ENCODE peak calls at places on chromosomes 11 and 22, in nine cellular contexts. Q is thoracic aorta, O is stomach, M is pancreas, Y is Peyer's patch, F is prostate gland, R is kidney, X is psoas muscle, L is colonic mucosa. N is an unnamed sample. For H3K4me1, the result is how much of the 10 kb centered on the place peaks cover.

GRCh38 chr11:17498058-17498457 is 21.4 kb upstream of the ABCC8 start:
- DNase-seq in X (no peak), M (peak), F (no peak), O (no peak), Y (no peak), R (peak), Q (no peak), L (peak), N (no peak)

GRCh38 chr22:30420401-30421178 is 5.0 kb upstream of the MTFP1 start:
- DNase-seq in R (no peak), M (no peak), O (no peak), X (no peak), L (no peak), F (no peak), Y (no peak), Q (no peak), N (no peak)

GRCh38 chr11:110908401-110909106 is 196.3 kb upstream of the ARHGAP20 start:
- DNase-seq in Q (no peak), L (no peak), M (no peak), R (no peak), F (no peak), X (no peak), Y (no peak), O (no peak), N (no peak)

GRCh38 chr22:22576244-22576988 is 17.4 kb upstream of the PRAME start:
- DNase-seq in F (no peak), Y (peak), L (peak), M (peak), R (no peak), Q (no peak), O (peak), X (peak), N (no peak)

GRCh38 chr11:87366766-87367405 is 329.2 kb downstream of the TMEM135 start:
- DNase-seq in Y (no peak), F (no peak), O (no peak), Q (no peak), X (no peak), R (no peak), L (no peak), M (no peak), N (no peak)

GRCh38 chr11:3137486-3138177 is 27.5 kb downstream of the OSBPL5 start:
- DNase-seq in X (peak), R (peak), O (no peak), F (no peak), Y (no peak), M (no peak), L (no peak), Q (no peak), N (no peak)

GRCh38 chr22:42786606-42787356 is 66.1 kb upstream of the A4GALT start:
- DNase-seq in M (no peak), X (no peak), F (no peak), Q (no peak), L (no peak), Y (no peak), R (peak), O (no peak), N (no peak)

GRCh38 chr11:7072401-7073028 is 16.3 kb upstream of the RBMXL2 start:
- DNase-seq in L (no peak), F (no peak), M (no peak), Q (no peak), R (no peak), O (no peak), X (no peak), Y (no peak), N (no peak)

GRCh38 chr22:50293441-50294318 is 13.8 kb downstream of the PLXNB2 start:
- DNase-seq in F (peak), R (peak), Q (no peak), L (peak), O (peak), X (no peak), M (peak), Y (peak), N (no peak)

GRCh38 chr11:111264646-111265045 is 19.1 kb downstream of the POU2AF2 start:
- DNase-seq in O (no peak), Y (no peak), L (no peak), Q (no peak), M (no peak), F (no peak), X (no peak), R (no peak), N (no peak)

DNA sequence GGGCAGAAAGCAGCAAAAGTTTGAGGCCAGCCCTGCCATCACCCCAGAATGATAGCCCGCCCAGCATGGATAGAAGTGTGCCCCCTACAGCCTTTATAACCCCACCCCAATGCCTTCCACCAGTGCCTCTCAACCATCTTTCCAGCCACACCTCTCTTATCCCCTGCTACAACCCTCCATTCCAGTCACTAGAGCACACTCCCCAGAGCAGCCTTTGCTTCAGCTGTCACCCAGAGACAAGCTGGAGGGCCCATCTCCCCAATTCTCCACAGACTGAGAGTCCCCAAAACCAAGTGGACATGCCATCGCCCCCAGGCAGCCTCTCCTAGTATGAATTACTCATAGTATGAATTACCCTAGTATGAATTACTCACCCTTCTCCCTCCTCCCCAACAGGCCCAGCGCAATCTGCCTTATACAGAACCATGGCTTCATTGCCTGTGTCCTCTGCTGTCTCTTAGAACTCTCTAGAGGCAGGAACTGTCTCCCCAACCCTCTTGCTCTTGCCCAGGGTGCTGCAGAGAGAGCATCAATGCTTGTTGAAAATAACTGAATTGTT is 24.9 kb downstream of the MYH9 start:
- DNase-seq in R (peak), L (no peak), Q (no peak), M (no peak), Y (no peak), O (no peak), X (no peak), F (no peak), N (no peak)
- H3K4me1 ChIP-seq in R (half or more), L (half or more), Q (half or more), M (half or more), Y (half or more), O (half or more), X (half or more), F (half or more), N (under half)

GRCh38 chr22:39685336-39686177 is 115.0 kb downstream of the CACNA1I start:
- DNase-seq in Q (no peak), M (no peak), Y (no peak), O (no peak), L (no peak), F (no peak), R (no peak), X (no peak), N (no peak)
- H3K4me3 ChIP-seq in Q (no peak), M (no peak), Y (no peak), O (no peak), L (no peak), F (no peak), R (no peak), X (no peak), N (no peak)

DNA sequence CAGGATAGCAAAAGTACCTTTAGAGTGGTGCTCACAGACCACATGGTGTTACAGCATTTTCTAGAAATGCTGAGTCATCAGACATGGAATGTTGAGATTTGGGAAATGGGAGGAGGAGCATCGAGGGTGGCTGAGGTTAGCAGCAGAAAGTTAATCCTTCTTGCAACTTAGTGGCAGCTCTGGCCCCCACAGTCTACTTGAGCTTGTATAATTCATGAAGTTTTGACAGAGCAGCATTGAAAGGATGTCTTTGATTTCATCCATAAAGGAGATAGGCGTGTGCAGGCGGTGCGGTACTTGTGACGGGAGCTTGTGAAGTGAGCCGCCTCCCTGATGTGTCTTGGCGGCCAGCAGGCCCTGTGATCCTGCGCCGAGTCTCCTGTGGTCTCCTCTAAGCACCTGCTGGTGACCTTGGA is 330.5 kb downstream of the TBC1D22A start:
- DNase-seq in X (no peak), M (no peak), L (no peak), Y (peak), Q (no peak), F (no peak), O (no peak), R (no peak), N (no peak)
- H3K4me1 ChIP-seq in X (under half), M (under half), L (under half), Y (under half), Q (under half), F (under half), O (under half), R (under half), N (under half)

GRCh38 chr22:23849009-23850006 is 8.4 kb upstream of the SLC2A11 start:
- DNase-seq in R (peak), M (peak), Q (peak), O (peak), L (peak), F (peak), X (peak), Y (peak), N (peak)
- H3K4me3 ChIP-seq in R (no peak), M (peak), Q (peak), O (peak), L (no peak), F (no peak), X (peak), Y (no peak), N (no peak)

N was measured in uterus.